ENCODE peak calls at places on chromosome 14, in six cellular contexts. X, E, S, I, T and O are unnamed samples.

GRCh38 chr14:54715244-54715643 is 148.3 kb downstream of the SAMD4A start:
- DNase-seq in X (no peak), E (no peak), S (no peak), I (no peak), T (no peak), O (no peak)

GRCh38 chr14:85528080-85528881 is 1.7 kb upstream of the FLRT2 start:
- DNase-seq in X (no peak), E (no peak), S (no peak), I (peak; percentile 57), T (no peak), O (peak; percentile 68)

GRCh38 chr14:90553921-90554336 is 157.1 kb downstream of the CALM1 start:
- DNase-seq in X (no peak), E (no peak), S (no peak), I (no peak), T (peak; percentile 30), O (no peak)

GRCh38 chr14:100421756-100422470 is 98.8 kb downstream of the SLC25A47 start:
- DNase-seq in X (no peak), E (peak; percentile 47), S (no peak), I (no peak), T (no peak), O (no peak)

GRCh38 chr14:106044949-106045596 is 518.7 kb downstream of the TMEM121 start:
- DNase-seq in X (no peak), E (peak; percentile 85), S (no peak), I (no peak), T (peak; percentile 76), O (no peak)

GRCh38 chr14:71322660-71323250 is 415.5 kb downstream of the PCNX1 start:
- DNase-seq in X (no peak), E (no peak), S (no peak), I (no peak), T (no peak), O (no peak)

GRCh38 chr14:73234586-73235394 is 2.5 kb upstream of the PAPLN start:
- DNase-seq in X (no peak), E (no peak), S (no peak), I (no peak), T (no peak), O (no peak)

GRCh38 chr14:30005114-30005698 is 77.6 kb upstream of the PRKD1 start:
- DNase-seq in X (no peak), E (no peak), S (peak; percentile 53), I (no peak), T (no peak), O (no peak)

GRCh38 chr14:101070540-101071492 is 167.3 kb upstream of the RTL1 start:
- DNase-seq in X (no peak), E (peak; percentile 73), S (no peak), I (no peak), T (no peak), O (peak; percentile 28)

GRCh38 chr14:56092761-56093160 is 25.4 kb upstream of the PELI2 start:
- DNase-seq in X (no peak), E (no peak), S (no peak), I (no peak), T (no peak), O (no peak)

GRCh38 chr14:99930420-99931274 is 134.6 kb upstream of the EVL start:
- DNase-seq in X (no peak), E (no peak), S (no peak), I (no peak), T (no peak), O (no peak)

GRCh38 chr14:99468836-99469592 is 11.6 kb downstream of the SETD3 start:
- DNase-seq in X (no peak), E (no peak), S (no peak), I (no peak), T (no peak), O (no peak)

GRCh38 chr14:51873221-51873893 is 12.9 kb downstream of the GNG2 start:
- DNase-seq in X (no peak), E (no peak), S (peak; percentile 87), I (no peak), T (no peak), O (no peak)

GRCh38 chr14:55911794-55912193 is 206.4 kb upstream of the PELI2 start:
- DNase-seq in X (no peak), E (no peak), S (no peak), I (no peak), T (no peak), O (no peak)

GRCh38 chr14:95495538-95496025 is 20.9 kb downstream of the SYNE3 start:
- DNase-seq in X (no peak), E (peak; percentile 87), S (no peak), I (no peak), T (no peak), O (no peak)

GRCh38 chr14:80095623-80096022 is 115.7 kb downstream of the DIO2 start:
- DNase-seq in X (no peak), E (no peak), S (peak; percentile 18), I (no peak), T (no peak), O (no peak)

GRCh38 chr14:74913986-74914573 is 9.0 kb downstream of the RPS6KL1 start:
- DNase-seq in X (no peak), E (no peak), S (peak; percentile 46), I (peak; percentile 84), T (no peak), O (peak; percentile 84)
- H3K27ac ChIP-seq in X (peak overlapping the region; percentile 12), E (no peak overlapping the region), S (no peak overlapping the region), I (no peak overlapping the region), T (no peak overlapping the region), O (peak overlapping the region; percentile 55)

GRCh38 chr14:102525213-102526143 is 15.9 kb upstream of the ANKRD9 start:
- DNase-seq in X (no peak), E (no peak), S (no peak), I (no peak), T (no peak), O (no peak)
- H3K27ac ChIP-seq in X (peak overlapping the region; percentile 71), E (peak overlapping the region; percentile 92), S (peak overlapping the region; percentile 61), I (no peak overlapping the region), T (peak overlapping the region; percentile 87), O (peak overlapping the region; percentile 83)

GRCh38 chr14:39015964-39016577 is 87.0 kb downstream of the SEC23A start:
- DNase-seq in X (no peak), E (no peak), S (no peak), I (no peak), T (no peak), O (no peak)
- H3K27ac ChIP-seq in X (no peak overlapping the region), E (no peak overlapping the region), S (no peak overlapping the region), I (no peak overlapping the region), T (no peak overlapping the region), O (no peak overlapping the region)

GRCh38 chr14:97061714-97062113 is 264.5 kb downstream of the VRK1 start:
- DNase-seq in X (no peak), E (no peak), S (no peak), I (no peak), T (no peak), O (no peak)
- H3K27ac ChIP-seq in X (no peak overlapping the region), E (no peak overlapping the region), S (no peak overlapping the region), I (no peak overlapping the region), T (no peak overlapping the region), O (no peak overlapping the region)

GRCh38 chr14:61369097-61369496 is 47.7 kb downstream of the PRKCH start:
- DNase-seq in X (no peak), E (no peak), S (no peak), I (no peak), T (no peak), O (no peak)
- H3K27ac ChIP-seq in X (no peak overlapping the region), E (peak overlapping the region; percentile 31), S (no peak overlapping the region), I (no peak overlapping the region), T (no peak overlapping the region), O (no peak overlapping the region)

DNA sequence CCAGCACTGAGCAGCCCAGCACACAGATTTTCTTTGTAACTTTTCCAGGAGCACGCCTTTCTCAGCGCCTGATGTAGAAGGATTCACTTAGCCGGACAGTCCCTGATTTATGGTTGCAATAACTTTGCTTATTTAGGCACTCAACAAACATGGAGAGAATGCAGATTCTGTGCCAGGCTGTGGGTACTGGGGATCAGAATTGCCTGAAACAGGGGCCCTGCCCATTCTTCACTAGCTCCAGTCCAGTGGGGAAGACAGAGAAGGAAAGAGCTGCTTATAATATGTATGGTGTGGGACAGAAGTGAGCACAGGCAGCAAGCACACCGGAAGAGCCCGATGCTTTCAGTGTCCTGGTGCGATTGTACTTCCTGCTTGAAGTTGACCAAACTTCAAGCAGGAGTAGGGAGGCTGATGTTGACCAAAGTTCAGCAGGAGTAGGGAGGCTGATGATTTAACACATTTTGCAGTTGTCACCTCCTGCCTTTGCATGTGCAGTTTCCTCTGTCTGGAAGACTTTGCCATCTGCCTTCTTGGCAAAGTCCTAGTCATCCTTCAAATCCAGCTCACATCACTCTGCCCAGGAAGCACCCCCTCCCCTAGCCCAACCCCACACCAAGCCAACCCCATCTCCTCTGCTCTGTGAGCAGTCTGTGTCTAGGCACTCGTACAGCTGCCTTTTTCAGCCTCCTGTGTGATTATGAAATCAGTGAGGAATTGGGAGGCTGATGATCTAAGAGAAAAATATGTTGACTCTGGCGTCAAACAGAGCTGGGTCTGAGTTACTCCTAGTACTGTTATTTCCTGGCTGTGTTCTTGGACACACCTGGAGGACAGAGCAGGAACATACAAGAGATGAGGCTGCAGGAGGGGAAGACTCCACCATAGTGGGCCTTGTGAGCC is 12.0 kb upstream of the PRIMA1 start:
- DNase-seq in X (no peak), E (no peak), S (no peak), I (no peak), T (no peak), O (no peak)
- H3K27ac ChIP-seq in X (peak overlapping the region; percentile 72), E (no peak overlapping the region), S (no peak overlapping the region), I (no peak overlapping the region), T (no peak overlapping the region), O (no peak overlapping the region)

DNA sequence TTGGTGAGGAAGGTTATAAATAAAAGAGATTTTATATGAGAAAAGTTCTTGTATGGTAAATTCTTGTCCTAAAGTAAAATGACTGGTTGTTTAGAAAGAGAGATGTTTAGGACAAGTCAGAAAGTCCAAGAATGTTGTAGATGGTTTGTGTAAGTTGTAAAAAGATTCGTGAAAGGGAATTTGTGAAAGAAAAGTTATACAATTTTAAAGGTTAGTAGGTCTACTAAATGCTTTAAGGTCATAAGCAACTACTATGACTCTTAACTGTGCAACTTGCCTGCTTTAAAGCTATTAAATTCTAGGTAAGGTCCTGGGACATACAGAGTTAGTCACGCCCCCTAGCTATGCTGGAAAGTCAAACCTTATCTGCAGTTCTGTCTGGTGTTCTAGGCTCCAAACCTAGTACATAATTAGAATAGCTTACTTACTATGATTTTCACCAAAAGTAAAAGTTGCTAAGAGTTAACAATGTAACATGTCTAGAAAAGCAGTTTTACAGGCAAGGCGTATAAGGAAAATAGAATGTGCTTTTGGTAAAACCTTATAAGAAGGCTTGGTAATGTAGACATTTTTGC is 11.2 kb upstream of the DHRS2 start:
- DNase-seq in X (no peak), E (no peak), S (no peak), I (no peak), T (no peak), O (no peak)
- H3K27ac ChIP-seq in X (no peak overlapping the region), E (no peak overlapping the region), S (no peak overlapping the region), I (no peak overlapping the region), T (no peak overlapping the region), O (no peak overlapping the region)